ENCODE peak calls at places on chromosomes 16 and 17, in nine cellular contexts. V, W, T, B, E, D, R, F and Y are unnamed samples.

GRCh38 chr16:57966986-57967385 is 3.9 kb downstream of the CNGB1 start:
- DNase-seq in W (no peak), E (no peak), B (no peak), T (no peak), R (no peak), D (no peak), V (no peak), F (no peak), Y (no peak)

GRCh38 chr17:60134396-60135159 is 15.2 kb upstream of the CA4 start:
- DNase-seq in R (no peak), T (no peak), D (peak), E (peak), F (peak), B (no peak), W (peak), V (no peak), Y (no peak)

GRCh38 chr17:78883533-78884131 is 19.4 kb downstream of the CEP295NL start:
- DNase-seq in T (peak), V (no peak), D (no peak), R (no peak), B (peak), W (peak), E (peak), F (peak), Y (no peak)

GRCh38 chr17:7484964-7485377 is 805 bp downstream of the POLR2A start:
- DNase-seq in E (no peak), V (no peak), B (no peak), W (no peak), F (no peak), D (no peak), T (no peak), R (no peak), Y (no peak)

GRCh38 chr17:46163929-46164594 is 29.2 kb downstream of the KANSL1 start:
- DNase-seq in R (no peak), F (peak), V (no peak), W (no peak), T (no peak), E (no peak), B (no peak), D (no peak), Y (no peak)

GRCh38 chr17:1484586-1485310 is 7.7 kb downstream of the MYO1C start:
- DNase-seq in E (no peak), D (peak), F (no peak), T (no peak), B (no peak), R (no peak), W (no peak), V (peak), Y (no peak)

GRCh38 chr17:17146791-17147406 is 59.2 kb downstream of the PLD6 start:
- DNase-seq in V (no peak), F (no peak), R (no peak), D (peak), T (no peak), E (no peak), W (no peak), B (no peak), Y (no peak)

GRCh38 chr17:7047566-7047965 is 3.7 kb upstream of the SLC16A11 start:
- DNase-seq in T (no peak), F (no peak), V (no peak), B (no peak), R (no peak), W (no peak), D (no peak), E (no peak), Y (no peak)

GRCh38 chr17:38456031-38456815 is 28.0 kb downstream of the ARHGAP23 start:
- DNase-seq in T (no peak), E (no peak), F (peak), V (no peak), B (no peak), D (no peak), W (no peak), R (no peak), Y (no peak)

GRCh38 chr17:18186271-18186982 is 2.8 kb downstream of the ALKBH5 start:
- DNase-seq in F (no peak), W (no peak), V (no peak), T (no peak), B (no peak), R (no peak), D (no peak), E (peak), Y (no peak)

GRCh38 chr17:48016112-48016511 is 21.5 kb downstream of the COPZ2 start:
- DNase-seq in D (no peak), V (no peak), F (no peak), T (no peak), E (no peak), B (no peak), R (no peak), W (no peak), Y (no peak)

GRCh38 chr16:3038256-3038655 is 1.5 kb upstream of the BICDL2 start:
- DNase-seq in R (no peak), E (no peak), F (peak), V (no peak), W (no peak), T (no peak), B (no peak), D (no peak), Y (no peak)

GRCh38 chr17:3913531-3914318 is 2.5 kb downstream of the P2RX1 start:
- DNase-seq in V (peak), T (no peak), W (peak), F (no peak), D (peak), E (peak), R (peak), B (no peak), Y (peak)